ENCODE peak calls at places on chromosomes 4 and X, in ten cellular contexts. F is D341Med; U is stimulated activated CD4-positive, alpha-beta T cell treated with anti-CD3 and anti-CD28 coated beads, Interleukin-15, amount 100 ng/mL, for 1 hour; T is tibial artery; X is cardiac muscle cell; S is activated CD4-positive, alpha-beta T cell treated with anti-CD3 and anti-CD28 coated beads, Interleukin-2, amount 50 U/mL, for 1 hour; N is endothelial cell; O is Caki2; R is fibroblast of pulmonary artery; K is HTR-8/SVneo. L is an unnamed sample.

GRCh38 chr4:71184195-71184781 is 154.5 kb upstream of the SLC4A4 start:
- DNase-seq in T (no peak), X (peak), O (peak), R (peak), F (peak), S (peak), U (no peak), N (peak), K (no peak), L (peak)

GRCh38 chrX:129780441-129781105 is 824 bp downstream of the SASH3 start:
- DNase-seq in R (no peak), T (no peak), U (no peak), K (no peak), F (no peak), S (no peak), O (no peak), N (no peak), X (no peak), L (no peak)

GRCh38 chr4:85527815-85528214 is 52.9 kb downstream of the ARHGAP24 start:
- DNase-seq in N (no peak), U (no peak), K (no peak), T (no peak), X (no peak), R (no peak), F (no peak), S (no peak), O (no peak), L (no peak)

GRCh38 chr4:529563-529962 is 30.6 kb downstream of the PIGG start:
- DNase-seq in T (no peak), U (no peak), F (no peak), S (no peak), N (no peak), K (no peak), R (no peak), O (no peak), X (no peak), L (no peak)

GRCh38 chrX:16124201-16124600 is 836 bp downstream of the GRPR start:
- DNase-seq in O (no peak), T (no peak), X (no peak), U (no peak), F (no peak), N (no peak), R (no peak), S (no peak), K (no peak), L (no peak)

GRCh38 chr4:153452661-153453378 is 13.3 kb upstream of the TMEM131L start:
- DNase-seq in N (no peak), U (no peak), O (no peak), R (no peak), S (no peak), K (no peak), X (no peak), T (no peak), F (no peak), L (no peak)

GRCh38 chrX:130173190-130173895 is 1.6 kb downstream of the RAB33A start:
- DNase-seq in K (no peak), X (no peak), F (no peak), O (no peak), R (peak), U (no peak), S (no peak), N (no peak), T (peak), L (no peak)

GRCh38 chr4:165398570-165398969 is 19.8 kb downstream of the CPE start:
- DNase-seq in S (no peak), U (no peak), N (no peak), K (peak), R (peak), X (peak), T (no peak), O (peak), F (peak), L (peak)

GRCh38 chr4:113872426-113873260 is 106.8 kb downstream of the ARSJ start:
- DNase-seq in K (no peak), R (no peak), F (no peak), X (no peak), N (no peak), O (peak), U (no peak), T (no peak), S (no peak), L (no peak)

L was measured in HAP-1.